ENCODE peak calls at places on chromosomes 7 and 10, in five cellular contexts. L is HFF-Myc; X is CD8-positive, alpha-beta T cell; M is foreskin fibroblast; P is upper lobe of left lung. K is an unnamed sample.

GRCh38 chr7:34058791-34059550 is 153.6 kb downstream of the BMPER start:
- DNase-seq in L (no peak), M (no peak), X (no peak), P (no peak), K (no peak)

GRCh38 chr10:102878629-102879028 is 9.4 kb downstream of the AS3MT start:
- DNase-seq in M (no peak), L (no peak), X (no peak), P (no peak), K (no peak)

GRCh38 chr7:135467207-135467711 is 42.6 kb downstream of the CNOT4 start:
- DNase-seq in P (no peak), M (peak), X (no peak), L (no peak), K (no peak)

GRCh38 chr10:66762218-66762729 is 163.6 kb upstream of the LRRTM3 start:
- DNase-seq in P (no peak), L (no peak), M (no peak), X (no peak), K (no peak)

GRCh38 chr7:112485766-112486165 is 5.0 kb downstream of the LSMEM1 start:
- DNase-seq in M (no peak), X (no peak), P (no peak), L (no peak), K (no peak)

GRCh38 chr10:129758180-129758579 is 205.9 kb downstream of the EBF3 start:
- DNase-seq in M (no peak), P (no peak), X (no peak), L (no peak), K (peak)

GRCh38 chr7:81327873-81328272 is 409.0 kb upstream of the SEMA3C start:
- DNase-seq in L (no peak), P (no peak), X (no peak), M (no peak), K (no peak)

GRCh38 chr10:125783408-125783807 is 7.8 kb upstream of the MMP21 start:
- DNase-seq in L (no peak), M (no peak), P (no peak), X (no peak), K (no peak)

GRCh38 chr7:128113839-128114238 is 82.6 kb upstream of the LRRC4 start:
- DNase-seq in L (no peak), X (no peak), M (no peak), P (no peak), K (peak)

GRCh38 chr10:122307669-122308486 is 36.8 kb downstream of the BTBD16 start:
- DNase-seq in M (peak), X (no peak), P (no peak), L (peak), K (peak)

GRCh38 chr7:57375783-57376182 is 74.2 kb upstream of the ZNF716 start:
- DNase-seq in P (no peak), M (no peak), X (no peak), L (no peak), K (no peak)

GRCh38 chr7:95473276-95473985 is 12.3 kb upstream of the ASB4 start:
- DNase-seq in L (no peak), P (no peak), X (no peak), M (no peak), K (no peak)

GRCh38 chr10:97195654-97196212 is 10.0 kb upstream of the SLIT1 start:
- DNase-seq in M (no peak), L (no peak), P (no peak), X (no peak), K (no peak)

GRCh38 chr10:14184841-14185500 is 145.8 kb downstream of the FRMD4A start:
- DNase-seq in P (no peak), M (no peak), L (no peak), X (no peak), K (peak)

GRCh38 chr10:106506509-106507265 is 657.8 kb downstream of the SORCS1 start:
- DNase-seq in M (peak), P (no peak), L (no peak), X (no peak), K (no peak)

GRCh38 chr10:72106154-72106849 is 18.0 kb upstream of the SPOCK2 start:
- DNase-seq in L (no peak), M (no peak), X (no peak), P (no peak), K (no peak)

GRCh38 chr10:30581779-30582380 is 47.7 kb downstream of the LYZL2 start:
- DNase-seq in X (peak), M (peak), L (peak), P (no peak), K (no peak)

GRCh38 chr7:117061751-117062150 is 108.5 kb downstream of the ST7 start:
- DNase-seq in L (no peak), X (no peak), P (no peak), M (peak), K (no peak)

GRCh38 chr10:112793197-112793921 is 156.7 kb upstream of the TCF7L2 start:
- DNase-seq in L (no peak), X (no peak), P (no peak), M (peak), K (peak)

GRCh38 chr7:50711271-50712175 is 71.2 kb downstream of the GRB10 start:
- DNase-seq in L (no peak), P (no peak), M (no peak), X (no peak), K (no peak)

GRCh38 chr7:104225441-104225840 is 17.6 kb upstream of the ORC5 start:
- DNase-seq in P (no peak), X (no peak), L (no peak), M (no peak), K (no peak)

GRCh38 chr7:106424476-106425016 is 139.8 kb upstream of the NAMPT start:
- DNase-seq in L (no peak), M (no peak), P (no peak), X (no peak), K (no peak)

GRCh38 chr10:103941801-103942200 is 23.8 kb upstream of the STN1 start:
- DNase-seq in X (no peak), L (no peak), P (no peak), M (no peak), K (no peak)

GRCh38 chr10:129079705-129080104 is 387.3 kb upstream of the MGMT start:
- DNase-seq in X (no peak), L (no peak), M (no peak), P (no peak), K (no peak)

GRCh38 chr7:64807731-64808365 is 13.6 kb downstream of the ZNF138 start:
- DNase-seq in L (no peak), M (no peak), X (no peak), P (no peak), K (no peak)

GRCh38 chr7:1691096-1691495 is 21.0 kb downstream of the ELFN1 start:
- DNase-seq in L (no peak), P (no peak), X (no peak), M (no peak), K (peak)

GRCh38 chr7:41700044-41700471 is 2.8 kb downstream of the INHBA start:
- DNase-seq in M (no peak), L (no peak), X (no peak), P (peak), K (peak)

GRCh38 chr10:123019941-123020703 is 11.3 kb downstream of the ACADSB start:
- DNase-seq in M (no peak), X (no peak), P (no peak), L (no peak), K (no peak)

GRCh38 chr10:79027147-79028055 is 41.4 kb upstream of the ZMIZ1 start:
- DNase-seq in X (peak), L (no peak), P (no peak), M (no peak), K (no peak)

K was measured in SJSA1.